ENCODE peak calls at places on chromosomes 11 and 22, in four cellular contexts. One of them, this sample, is unnamed.

GRCh38 chr11:34907934-34908593 is 8.1 kb downstream of the APIP start:
- DNase-seq in right atrium auricular region: no peak
- DNase-seq in thoracic aorta: no peak
- DNase-seq in tibial nerve: no peak
- DNase-seq in this sample: no peak

GRCh38 chr11:36033082-36033751 is 89.4 kb downstream of the LDLRAD3 start:
- DNase-seq in right atrium auricular region: no peak
- DNase-seq in thoracic aorta: no peak
- DNase-seq in tibial nerve: no peak
- DNase-seq in this sample: no peak

GRCh38 chr22:43110927-43111623 is 525 bp downstream of the BIK start:
- DNase-seq in right atrium auricular region: no peak
- DNase-seq in thoracic aorta: no peak
- DNase-seq in tibial nerve: no peak
- DNase-seq in this sample: no peak

GRCh38 chr11:86637976-86638375 is 34.4 kb downstream of the ME3 start:
- DNase-seq in right atrium auricular region: no peak
- DNase-seq in thoracic aorta: no peak
- DNase-seq in tibial nerve: no peak
- DNase-seq in this sample: no peak

GRCh38 chr11:70233511-70233919 is 30.4 kb downstream of the FADD start:
- DNase-seq in right atrium auricular region: no peak
- DNase-seq in thoracic aorta: no peak
- DNase-seq in tibial nerve: no peak
- DNase-seq in this sample: peak; percentile 97

GRCh38 chr22:36194971-36195370 is 6.6 kb downstream of the APOL4 start:
- DNase-seq in right atrium auricular region: peak; percentile 83
- DNase-seq in thoracic aorta: no peak
- DNase-seq in tibial nerve: no peak
- DNase-seq in this sample: peak; percentile 61

GRCh38 chr11:62980133-62980760 is 4.5 kb downstream of the SLC22A6 start:
- DNase-seq in right atrium auricular region: no peak
- DNase-seq in thoracic aorta: no peak
- DNase-seq in tibial nerve: no peak
- DNase-seq in this sample: no peak

GRCh38 chr11:127050141-127050632 is 49.6 kb upstream of the KIRREL3 start:
- DNase-seq in right atrium auricular region: no peak
- DNase-seq in thoracic aorta: no peak
- DNase-seq in tibial nerve: no peak
- DNase-seq in this sample: no peak

GRCh38 chr11:113269096-113269495 is 45.3 kb upstream of the TTC12 start:
- DNase-seq in right atrium auricular region: no peak
- DNase-seq in thoracic aorta: no peak
- DNase-seq in tibial nerve: no peak
- DNase-seq in this sample: no peak

GRCh38 chr11:109914809-109915653 is 178.2 kb upstream of the ZC3H12C start:
- DNase-seq in right atrium auricular region: no peak
- DNase-seq in thoracic aorta: no peak
- DNase-seq in tibial nerve: no peak
- DNase-seq in this sample: no peak

GRCh38 chr11:105033781-105034180 is 1.2 kb downstream of the CASP1 start:
- DNase-seq in right atrium auricular region: no peak
- DNase-seq in thoracic aorta: no peak
- DNase-seq in tibial nerve: no peak
- DNase-seq in this sample: no peak

GRCh38 chr11:134372961-134373360 is 39.1 kb downstream of the B3GAT1 start:
- DNase-seq in right atrium auricular region: no peak
- DNase-seq in thoracic aorta: no peak
- DNase-seq in tibial nerve: no peak
- DNase-seq in this sample: no peak

GRCh38 chr11:114166897-114167323 is 107.4 kb downstream of the ZBTB16 start:
- DNase-seq in right atrium auricular region: no peak
- DNase-seq in thoracic aorta: no peak
- DNase-seq in tibial nerve: peak; percentile 14
- DNase-seq in this sample: no peak

GRCh38 chr11:34234086-34234740 is 123.6 kb downstream of the ABTB2 start:
- DNase-seq in right atrium auricular region: no peak
- DNase-seq in thoracic aorta: no peak
- DNase-seq in tibial nerve: no peak
- DNase-seq in this sample: peak; percentile 30

GRCh38 chr11:9210224-9210921 is 54.8 kb downstream of the DENND5A start:
- DNase-seq in right atrium auricular region: no peak
- DNase-seq in thoracic aorta: no peak
- DNase-seq in tibial nerve: no peak
- DNase-seq in this sample: no peak

GRCh38 chr22:39518124-39518786 is 2.1 kb upstream of the ATF4 start:
- DNase-seq in right atrium auricular region: no peak
- DNase-seq in thoracic aorta: no peak
- DNase-seq in tibial nerve: no peak
- DNase-seq in this sample: no peak

GRCh38 chr11:61948505-61948904 is 1.6 kb upstream of the BEST1 start:
- DNase-seq in right atrium auricular region: no peak
- DNase-seq in thoracic aorta: no peak
- DNase-seq in tibial nerve: no peak
- DNase-seq in this sample: no peak

DNA sequence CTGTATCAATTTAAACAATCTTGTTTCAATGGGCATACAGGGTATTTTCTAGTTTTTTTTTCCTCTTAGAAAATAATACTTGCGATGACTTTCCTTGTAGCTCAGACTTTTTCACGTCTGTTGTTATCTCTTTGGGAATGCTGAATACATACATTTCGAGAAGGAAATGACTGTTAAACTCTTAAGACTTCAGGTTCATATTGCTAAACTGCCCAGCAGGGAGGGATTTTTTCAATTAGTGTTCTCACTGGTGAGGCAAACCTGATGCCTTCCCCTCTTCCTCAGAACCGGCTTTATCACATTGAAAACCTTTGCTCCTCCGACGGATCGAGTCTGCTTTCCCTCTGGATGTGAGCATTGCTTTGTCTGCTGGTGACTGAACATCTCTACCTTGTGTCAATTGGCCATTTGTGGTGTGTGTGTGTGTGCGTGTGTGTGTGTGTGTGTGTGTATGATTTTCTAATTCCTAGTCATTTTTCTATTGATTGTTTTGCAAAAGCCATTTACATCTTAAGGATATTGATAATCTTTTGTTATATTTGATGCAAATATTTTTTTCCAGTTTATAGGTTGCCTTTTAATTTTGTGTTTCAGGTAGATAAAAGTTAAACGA is 6.6 kb downstream of the NEAT1 start:
- DNase-seq in right atrium auricular region: peak; percentile 61
- DNase-seq in thoracic aorta: no peak
- DNase-seq in tibial nerve: no peak
- DNase-seq in this sample: peak; percentile 60
- H3K4me1 ChIP-seq in right atrium auricular region: no peaks in the 10 kb centered on the region
- H3K4me1 ChIP-seq in thoracic aorta: peaks cover 21% of the 10 kb centered on the region
- H3K4me1 ChIP-seq in tibial nerve: peaks cover 43% of the 10 kb centered on the region
- H3K4me1 ChIP-seq in this sample: peaks cover 78% of the 10 kb centered on the region

DNA sequence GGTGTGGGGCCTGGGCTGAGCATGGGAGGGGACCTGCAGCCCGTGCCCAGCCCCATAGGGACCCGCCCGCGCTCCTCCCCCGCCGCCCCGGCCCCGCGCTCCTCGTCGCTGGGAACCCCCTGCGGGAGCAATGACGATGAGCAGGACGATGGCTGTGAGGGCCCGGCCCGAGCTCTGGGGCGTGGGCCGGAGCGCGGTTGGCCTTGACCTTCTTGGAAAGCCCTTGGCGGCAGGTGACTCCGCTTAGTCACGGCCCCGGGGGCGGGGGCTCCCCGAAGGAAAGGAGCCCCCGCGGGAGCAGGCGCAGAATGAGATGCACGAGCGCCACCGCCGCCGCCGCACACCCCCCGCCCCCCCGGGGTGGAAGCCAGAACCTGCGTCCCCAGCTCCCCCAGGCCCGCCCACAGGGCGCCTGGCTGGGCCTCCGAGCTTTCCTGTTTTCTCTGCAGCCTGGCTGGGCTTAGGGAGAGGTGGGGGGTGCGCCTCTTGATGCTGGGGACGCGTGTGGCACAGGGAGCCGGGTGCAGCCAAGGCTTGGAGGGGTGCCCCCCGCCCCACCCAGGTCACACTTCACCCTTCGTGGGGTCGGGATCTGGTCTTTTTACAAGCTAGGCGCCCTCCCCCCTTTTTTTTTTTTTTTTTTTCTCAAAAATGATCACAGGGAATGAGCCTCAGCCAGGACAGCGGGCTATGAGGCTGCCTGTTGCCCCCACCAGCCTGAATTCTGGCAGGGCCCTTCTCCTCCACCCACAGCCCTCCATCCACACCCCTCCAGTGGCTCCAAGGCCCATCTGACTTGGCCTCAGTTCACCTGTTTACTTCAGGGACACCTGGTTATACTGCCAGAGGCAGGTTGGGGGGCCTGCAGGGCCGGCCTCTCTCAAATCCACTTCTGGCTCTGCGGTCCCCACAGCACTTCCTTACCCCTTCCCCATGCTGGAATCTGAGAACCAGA is 17.9 kb downstream of the CRELD2 start:
- DNase-seq in right atrium auricular region: peak; percentile 96
- DNase-seq in thoracic aorta: peak; percentile 80
- DNase-seq in tibial nerve: peak; percentile 82
- DNase-seq in this sample: peak; percentile 36
- H3K27ac ChIP-seq in right atrium auricular region: peak overlapping the region; percentile 99
- H3K27ac ChIP-seq in thoracic aorta: peak overlapping the region; percentile 63
- H3K27ac ChIP-seq in tibial nerve: peak overlapping the region; percentile 98
- H3K27ac ChIP-seq in this sample: no peak overlapping the region

DNA sequence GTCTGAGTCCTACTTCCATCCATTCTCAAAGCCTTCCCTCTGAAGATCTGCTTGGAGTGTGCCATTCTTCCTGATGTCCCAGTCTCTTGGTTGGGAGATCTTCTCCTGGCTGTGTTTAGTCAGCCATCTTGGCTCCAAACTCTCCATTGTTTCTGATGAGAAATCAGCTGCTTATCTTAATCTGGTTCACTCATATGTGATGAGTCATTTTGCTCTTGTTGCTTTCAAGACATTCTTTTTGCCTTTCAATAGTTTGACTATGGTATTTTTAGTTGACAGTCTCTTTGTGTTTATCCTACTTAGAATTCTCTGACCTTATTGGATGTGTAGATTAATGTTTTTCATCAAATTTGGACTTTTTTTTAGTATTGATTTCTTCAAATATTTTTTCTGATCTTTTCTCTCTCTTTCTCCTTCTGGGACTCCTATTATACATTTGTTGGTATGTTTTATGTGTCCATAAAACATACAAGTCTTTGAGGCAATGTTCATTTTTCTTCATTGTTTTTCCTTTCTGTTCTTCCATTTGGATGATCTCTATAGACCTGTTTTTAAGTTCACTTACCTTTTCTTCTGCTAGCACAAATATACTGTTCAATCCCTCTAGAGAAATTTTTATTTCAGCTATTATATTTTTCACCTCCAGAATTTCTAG is 77.2 kb upstream of the CLPB start:
- DNase-seq in right atrium auricular region: no peak
- DNase-seq in thoracic aorta: no peak
- DNase-seq in tibial nerve: no peak
- DNase-seq in this sample: no peak
- H3K9me3 ChIP-seq in right atrium auricular region: peaks cover 27% of the 10 kb centered on the region
- H3K9me3 ChIP-seq in thoracic aorta: peaks cover 14% of the 10 kb centered on the region
- H3K9me3 ChIP-seq in tibial nerve: no peaks in the 10 kb centered on the region
- H3K9me3 ChIP-seq in this sample: peaks cover 2% of the 10 kb centered on the region

GRCh38 chr11:11843642-11844041 is 1.9 kb downstream of the USP47 start:
- DNase-seq in right atrium auricular region: no peak
- DNase-seq in thoracic aorta: no peak
- DNase-seq in tibial nerve: no peak
- DNase-seq in this sample: no peak
- H3K4me1 ChIP-seq in right atrium auricular region: no peaks in the 10 kb centered on the region
- H3K4me1 ChIP-seq in thoracic aorta: peaks cover 35% of the 10 kb centered on the region
- H3K4me1 ChIP-seq in tibial nerve: peaks cover 54% of the 10 kb centered on the region
- H3K4me1 ChIP-seq in this sample: peaks cover 11% of the 10 kb centered on the region

DNA sequence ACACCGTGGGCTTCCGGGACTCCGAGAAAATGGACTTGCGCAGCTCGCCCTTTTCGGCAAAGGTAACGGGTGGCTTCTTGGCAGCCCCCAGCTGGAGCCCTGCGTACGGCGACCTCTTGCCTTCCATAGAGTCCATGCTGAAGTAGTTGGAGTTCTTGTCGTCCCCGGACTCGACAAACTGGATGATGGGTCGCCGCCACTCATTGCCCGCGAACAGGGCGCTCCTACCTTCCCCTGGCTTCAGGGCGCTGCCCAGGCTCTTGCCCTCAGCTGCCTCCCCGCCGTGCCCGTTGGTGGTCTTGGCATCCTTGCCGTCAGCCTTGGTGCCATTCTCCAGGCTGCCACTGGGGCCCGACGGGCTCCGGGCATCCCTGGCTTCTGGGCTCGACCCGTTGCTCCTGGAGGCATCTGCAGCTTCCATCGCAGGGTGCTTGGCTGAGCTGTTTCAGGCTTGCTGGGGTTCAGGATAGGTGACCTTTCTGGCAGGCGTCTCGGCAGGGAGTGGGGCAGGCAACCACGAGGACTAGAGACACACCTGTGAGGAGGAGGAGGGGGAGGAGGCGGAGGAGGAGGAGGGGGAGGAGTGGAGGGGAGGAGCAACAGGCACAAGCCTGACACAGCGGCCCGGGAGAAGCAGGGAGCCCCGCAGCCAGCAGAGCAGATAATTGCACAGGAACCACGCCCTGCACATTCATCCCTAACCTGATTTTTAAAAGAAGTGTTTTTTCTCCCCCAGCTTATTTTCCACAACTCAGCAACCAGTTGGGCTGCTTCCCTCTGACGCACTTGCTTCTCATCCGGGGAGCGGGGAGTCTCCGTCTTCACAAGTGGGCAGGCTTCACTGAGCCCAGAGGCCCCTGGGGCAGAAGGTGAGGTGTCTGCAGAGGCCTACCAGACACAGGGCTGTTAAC is at the start of gene TRIM29:
- DNase-seq in right atrium auricular region: peak; percentile 28
- DNase-seq in thoracic aorta: no peak
- DNase-seq in tibial nerve: peak; percentile 12
- DNase-seq in this sample: no peak
- H3K27ac ChIP-seq in right atrium auricular region: no peak within 1 kb of the TSS
- H3K27ac ChIP-seq in thoracic aorta: no peak within 1 kb of the TSS
- H3K27ac ChIP-seq in tibial nerve: no peak within 1 kb of the TSS
- H3K27ac ChIP-seq in this sample: no peak within 1 kb of the TSS